ENCODE peak calls at places on chromosomes 13 and 19, in six cellular contexts. G is stimulated activated CD8-positive, alpha-beta memory T cell treated with anti-CD3 and anti-CD28 coated beads, Interleukin-2, amount 100 ng/mL, for 48 hours; X is endothelial cell of umbilical vein; S is activated CD4-positive, alpha-beta T cell treated with anti-CD3 and anti-CD28 coated beads, Interleukin-2, amount 50 U/mL, for 24 hours; Z is NCI-H1092; Y is RWPE1. I is an unnamed sample.

GRCh38 chr13:110368408-110368807 is 61.3 kb downstream of the COL4A2 start:
- DNase-seq in G (no peak), X (no peak), S (no peak), Z (no peak), Y (no peak), I (no peak)

GRCh38 chr19:6275170-6275744 is 4.5 kb downstream of the MLLT1 start:
- DNase-seq in G (no peak), X (no peak), S (no peak), Z (no peak), Y (no peak), I (no peak)

GRCh38 chr19:10036601-10037071 is 23.4 kb downstream of the RDH8 start:
- DNase-seq in G (no peak), X (no peak), S (no peak), Z (no peak), Y (no peak), I (no peak)

GRCh38 chr19:489418-490196 is 6.7 kb upstream of the MADCAM1 start:
- DNase-seq in G (no peak), X (peak), S (no peak), Z (no peak), Y (no peak), I (peak)

GRCh38 chr13:97720881-97721280 is 232.6 kb upstream of the IPO5 start:
- DNase-seq in G (no peak), X (no peak), S (no peak), Z (no peak), Y (no peak), I (no peak)

GRCh38 chr19:31272707-31273106 is 76.5 kb downstream of the TSHZ3 start:
- DNase-seq in G (no peak), X (no peak), S (no peak), Z (no peak), Y (no peak), I (no peak)

GRCh38 chr19:37931941-37932655 is 25.1 kb downstream of the SIPA1L3 start:
- DNase-seq in G (no peak), X (peak), S (no peak), Z (peak), Y (peak), I (peak)

GRCh38 chr13:45206340-45206739 is 5.5 kb upstream of the KCTD4 start:
- DNase-seq in G (no peak), X (peak), S (peak), Z (no peak), Y (peak), I (no peak)

GRCh38 chr19:19214892-19215291 is 3.1 kb downstream of the NCAN start:
- DNase-seq in G (no peak), X (peak), S (no peak), Z (no peak), Y (no peak), I (peak)

GRCh38 chr19:38455031-38455430 is 21.5 kb downstream of the RYR1 start:
- DNase-seq in G (no peak), X (no peak), S (no peak), Z (no peak), Y (no peak), I (no peak)

GRCh38 chr13:46354143-46355087 is 32.6 kb downstream of the RUBCNL start:
- DNase-seq in G (no peak), X (peak), S (peak), Z (no peak), Y (peak), I (no peak)

GRCh38 chr13:76968041-76968440 is 19.7 kb downstream of the ACOD1 start:
- DNase-seq in G (no peak), X (no peak), S (no peak), Z (no peak), Y (no peak), I (no peak)

GRCh38 chr19:45978156-45978555 is 4.5 kb upstream of the NOVA2 start:
- DNase-seq in G (no peak), X (no peak), S (no peak), Z (no peak), Y (no peak), I (no peak)

GRCh38 chr19:5990289-5990797 is 12.4 kb upstream of the RANBP3 start:
- DNase-seq in G (no peak), X (no peak), S (no peak), Z (no peak), Y (no peak), I (peak)

GRCh38 chr19:33227242-33227650 is 1.6 kb upstream of the SLC7A10 start:
- DNase-seq in G (no peak), X (no peak), S (no peak), Z (no peak), Y (no peak), I (no peak)

GRCh38 chr13:41634407-41634806 is 177.1 kb downstream of the RGCC start:
- DNase-seq in G (no peak), X (no peak), S (no peak), Z (no peak), Y (no peak), I (no peak)

GRCh38 chr19:53927745-53928144 is 18.7 kb downstream of the CACNG7 start:
- DNase-seq in G (no peak), X (peak), S (no peak), Z (no peak), Y (peak), I (peak)

GRCh38 chr13:33937373-33938087 is 119.6 kb downstream of the RFC3 start:
- DNase-seq in G (no peak), X (peak), S (no peak), Z (no peak), Y (no peak), I (no peak)

GRCh38 chr19:22052644-22053013 is 345 bp downstream of the ZNF257 start:
- DNase-seq in G (no peak), X (no peak), S (no peak), Z (no peak), Y (no peak), I (no peak)

GRCh38 chr19:10431943-10432735 is 11.8 kb downstream of the PDE4A start:
- DNase-seq in G (no peak), X (no peak), S (no peak), Z (no peak), Y (no peak), I (peak)

GRCh38 chr19:18173572-18174294 is at the start of gene IFI30:
- DNase-seq in G (peak), X (peak), S (no peak), Z (peak), Y (peak), I (peak)

I was measured in ecto neural progenitor cell.